ENCODE peak calls at places on chromosomes 3 and 15, in four cellular contexts. V is H9, S is GDM1, X is HT-29. J is an unnamed sample.

GRCh38 chr3:125357032-125357658 is 18.0 kb downstream of the ZNF148 start:
- DNase-seq in S (peak), X (no peak), V (peak), J (peak)

GRCh38 chr3:47103619-47104018 is 60.3 kb downstream of the SETD2 start:
- DNase-seq in X (no peak), V (no peak), S (no peak), J (no peak)

GRCh38 chr3:56629044-56629443 is 54.0 kb downstream of the TASOR start:
- DNase-seq in S (no peak), X (peak), V (no peak), J (no peak)

GRCh38 chr15:35810007-35810406 is 264.0 kb upstream of the DPH6 start:
- DNase-seq in S (no peak), V (no peak), X (no peak), J (no peak)

GRCh38 chr3:49213541-49213943 is 42.1 kb downstream of the KLHDC8B start:
- DNase-seq in X (no peak), S (no peak), V (no peak), J (no peak)

GRCh38 chr15:68982002-68982401 is 32.5 kb upstream of the NOX5 start:
- DNase-seq in X (no peak), S (no peak), V (no peak), J (no peak)

GRCh38 chr15:75669191-75669878 is 21.6 kb downstream of the SNX33 start:
- DNase-seq in S (no peak), X (peak), V (no peak), J (no peak)

GRCh38 chr3:174441588-174442316 is 417.4 kb upstream of the NAALADL2 start:
- DNase-seq in S (no peak), X (peak), V (no peak), J (no peak)

GRCh38 chr3:141087071-141087824 is 36.1 kb downstream of the SPSB4 start:
- DNase-seq in V (no peak), X (no peak), S (no peak), J (no peak)

GRCh38 chr15:76330281-76330680 is 6.3 kb upstream of the ISL2 start:
- DNase-seq in X (peak), S (peak), V (peak), J (no peak)

GRCh38 chr3:122890077-122890484 is 95.2 kb downstream of the SLC49A4 start:
- DNase-seq in X (no peak), S (peak), V (peak), J (no peak)

GRCh38 chr3:7205535-7206331 is 344.8 kb downstream of the GRM7 start:
- DNase-seq in X (no peak), S (no peak), V (no peak), J (no peak)

GRCh38 chr15:101804375-101804774 is 1.1 kb downstream of the OR4F6 start:
- DNase-seq in S (no peak), V (no peak), X (no peak), J (no peak)

GRCh38 chr3:53254190-53254809 is 1.5 kb downstream of the TKT start:
- DNase-seq in X (peak), S (no peak), V (no peak), J (peak)

GRCh38 chr15:48144889-48145288 is 24.1 kb downstream of the SLC24A5 start:
- DNase-seq in X (no peak), V (no peak), S (no peak), J (no peak)

GRCh38 chr3:125143982-125144652 is 68.4 kb downstream of the SLC12A8 start:
- DNase-seq in X (no peak), V (no peak), S (no peak), J (no peak)

GRCh38 chr3:12655701-12656100 is 8.2 kb downstream of the RAF1 start:
- DNase-seq in S (no peak), V (no peak), X (no peak), J (no peak)

GRCh38 chr3:51343918-51344687 is 41.0 kb upstream of the MANF start:
- DNase-seq in X (no peak), V (peak), S (no peak), J (no peak)

GRCh38 chr15:60004846-60005351 is 788 bp downstream of the FOXB1 start:
- DNase-seq in X (no peak), S (no peak), V (peak), J (peak)

GRCh38 chr3:111745786-111746185 is 113.3 kb upstream of the PHLDB2 start:
- DNase-seq in S (no peak), V (no peak), X (no peak), J (no peak)

GRCh38 chr3:62667714-62668113 is 207.5 kb downstream of the CADPS start:
- DNase-seq in S (no peak), V (peak), X (peak), J (no peak)

GRCh38 chr3:11835028-11835639 is 11.6 kb downstream of the TAMM41 start:
- DNase-seq in X (peak), V (no peak), S (no peak), J (no peak)

GRCh38 chr15:66145242-66146182 is 108.0 kb downstream of the MEGF11 start:
- DNase-seq in X (no peak), V (no peak), S (no peak), J (no peak)

GRCh38 chr15:46277994-46278885 is 643.4 kb downstream of the SQOR start:
- DNase-seq in S (no peak), V (no peak), X (no peak), J (no peak)

GRCh38 chr15:51229907-51230328 is 108.5 kb downstream of the CYP19A1 start:
- DNase-seq in V (no peak), X (peak), S (no peak), J (no peak)

GRCh38 chr15:82063055-82063454 is 17.2 kb upstream of the MEX3B start:
- DNase-seq in V (peak), S (no peak), X (no peak), J (no peak)

GRCh38 chr15:100520132-100520921 is 8.4 kb downstream of the CERS3 start:
- DNase-seq in V (no peak), S (no peak), X (no peak), J (peak)

GRCh38 chr3:12143949-12144504 is 14.7 kb downstream of the TIMP4 start:
- DNase-seq in V (no peak), X (no peak), S (no peak), J (no peak)

GRCh38 chr15:79736435-79737000 is 160.3 kb downstream of the MTHFS start:
- DNase-seq in S (no peak), V (no peak), X (peak), J (no peak)

GRCh38 chr15:101159096-101159935 is 92.5 kb downstream of the CHSY1 start:
- DNase-seq in V (no peak), S (peak), X (no peak), J (peak)

GRCh38 chr3:184459355-184459754 is 79.5 kb downstream of the CHRD start:
- DNase-seq in V (no peak), S (no peak), X (no peak), J (no peak)

GRCh38 chr3:89155811-89156210 is 48.4 kb downstream of the EPHA3 start:
- DNase-seq in X (no peak), V (no peak), S (no peak), J (no peak)

GRCh38 chr15:22874256-22874655 is 35.8 kb downstream of the NIPA2 start:
- DNase-seq in V (no peak), X (no peak), S (no peak), J (no peak)